ENCODE peak calls at places on chromosomes 5 and 9, in eight cellular contexts. One of them, this sample, is unnamed.

GRCh38 chr9:22107646-22108045 is 98.5 kb upstream of the CDKN2B start:
- DNase-seq in NCI-H1694 treated with DMSO at 0.1 percent for 48 hours: no peak
- DNase-seq in PC-9: no peak
- DNase-seq in astrocyte of the hippocampus: no peak
- DNase-seq in ureter: no peak
- DNase-seq in GM10248: no peak
- DNase-seq in neuronal stem cell: no peak
- DNase-seq in NCI-H2081: no peak
- DNase-seq in this sample: no peak

GRCh38 chr5:157558089-157558595 is 17.4 kb downstream of the ADAM19 start:
- DNase-seq in NCI-H1694 treated with DMSO at 0.1 percent for 48 hours: no peak
- DNase-seq in PC-9: peak
- DNase-seq in astrocyte of the hippocampus: peak
- DNase-seq in ureter: no peak
- DNase-seq in GM10248: no peak
- DNase-seq in neuronal stem cell: no peak
- DNase-seq in NCI-H2081: no peak
- DNase-seq in this sample: no peak

GRCh38 chr9:89226076-89226475 is 47.5 kb upstream of the SHC3 start:
- DNase-seq in NCI-H1694 treated with DMSO at 0.1 percent for 48 hours: peak
- DNase-seq in PC-9: no peak
- DNase-seq in astrocyte of the hippocampus: peak
- DNase-seq in ureter: no peak
- DNase-seq in GM10248: no peak
- DNase-seq in neuronal stem cell: peak
- DNase-seq in NCI-H2081: no peak
- DNase-seq in this sample: no peak

GRCh38 chr9:121198512-121199042 is 3.1 kb downstream of the RAB14 start:
- DNase-seq in NCI-H1694 treated with DMSO at 0.1 percent for 48 hours: no peak
- DNase-seq in PC-9: no peak
- DNase-seq in astrocyte of the hippocampus: no peak
- DNase-seq in ureter: no peak
- DNase-seq in GM10248: no peak
- DNase-seq in neuronal stem cell: no peak
- DNase-seq in NCI-H2081: no peak
- DNase-seq in this sample: no peak

GRCh38 chr5:122498163-122498562 is 186.1 kb downstream of the SNCAIP start:
- DNase-seq in NCI-H1694 treated with DMSO at 0.1 percent for 48 hours: peak
- DNase-seq in PC-9: no peak
- DNase-seq in astrocyte of the hippocampus: peak
- DNase-seq in ureter: no peak
- DNase-seq in GM10248: no peak
- DNase-seq in neuronal stem cell: peak
- DNase-seq in NCI-H2081: peak
- DNase-seq in this sample: no peak

GRCh38 chr9:133331641-133332380 is 4.2 kb downstream of the SURF6 start:
- DNase-seq in NCI-H1694 treated with DMSO at 0.1 percent for 48 hours: no peak
- DNase-seq in PC-9: no peak
- DNase-seq in astrocyte of the hippocampus: no peak
- DNase-seq in ureter: peak
- DNase-seq in GM10248: no peak
- DNase-seq in neuronal stem cell: no peak
- DNase-seq in NCI-H2081: no peak
- DNase-seq in this sample: no peak

GRCh38 chr5:5880364-5880763 is 457.9 kb downstream of the ICE1 start:
- DNase-seq in NCI-H1694 treated with DMSO at 0.1 percent for 48 hours: no peak
- DNase-seq in PC-9: no peak
- DNase-seq in astrocyte of the hippocampus: no peak
- DNase-seq in ureter: no peak
- DNase-seq in GM10248: no peak
- DNase-seq in neuronal stem cell: no peak
- DNase-seq in NCI-H2081: no peak
- DNase-seq in this sample: no peak

GRCh38 chr5:43312699-43313034 is 545 bp downstream of the HMGCS1 start:
- DNase-seq in NCI-H1694 treated with DMSO at 0.1 percent for 48 hours: no peak
- DNase-seq in PC-9: no peak
- DNase-seq in astrocyte of the hippocampus: no peak
- DNase-seq in ureter: no peak
- DNase-seq in GM10248: no peak
- DNase-seq in neuronal stem cell: no peak
- DNase-seq in NCI-H2081: no peak
- DNase-seq in this sample: no peak

GRCh38 chr5:170220196-170220595 is 12.6 kb upstream of the C5orf58 start:
- DNase-seq in NCI-H1694 treated with DMSO at 0.1 percent for 48 hours: no peak
- DNase-seq in PC-9: no peak
- DNase-seq in astrocyte of the hippocampus: no peak
- DNase-seq in ureter: no peak
- DNase-seq in GM10248: no peak
- DNase-seq in neuronal stem cell: no peak
- DNase-seq in NCI-H2081: no peak
- DNase-seq in this sample: no peak

GRCh38 chr9:127446720-127447415 is 4.3 kb downstream of the RPL12 start:
- DNase-seq in NCI-H1694 treated with DMSO at 0.1 percent for 48 hours: no peak
- DNase-seq in PC-9: peak
- DNase-seq in astrocyte of the hippocampus: no peak
- DNase-seq in ureter: no peak
- DNase-seq in GM10248: no peak
- DNase-seq in neuronal stem cell: no peak
- DNase-seq in NCI-H2081: no peak
- DNase-seq in this sample: no peak